ENCODE peak calls at places on chromosomes 3 and 15, in seven cellular contexts. One of them, this sample, is unnamed.

GRCh38 chr15:63118854-63119253 is 2.8 kb upstream of the LACTB start:
- DNase-seq in CD8-positive, alpha-beta memory T cell: no peak
- DNase-seq in SJSA1: no peak
- DNase-seq in endodermal cell: no peak
- DNase-seq in NT2/D1: no peak
- DNase-seq in IMR-90: no peak
- DNase-seq in PC-3: no peak
- DNase-seq in this sample: no peak

GRCh38 chr3:123876858-123877257 is 7.3 kb downstream of the MYLK start:
- DNase-seq in CD8-positive, alpha-beta memory T cell: no peak
- DNase-seq in SJSA1: no peak
- DNase-seq in IMR-90: no peak
- DNase-seq in endodermal cell: peak; percentile 53
- DNase-seq in NT2/D1: no peak
- DNase-seq in PC-3: peak; percentile 23
- DNase-seq in this sample: no peak

GRCh38 chr3:22176911-22177310 is 425.9 kb upstream of the ZNF385D start:
- DNase-seq in SJSA1: no peak
- DNase-seq in CD8-positive, alpha-beta memory T cell: no peak
- DNase-seq in endodermal cell: no peak
- DNase-seq in IMR-90: no peak
- DNase-seq in NT2/D1: no peak
- DNase-seq in PC-3: no peak
- DNase-seq in this sample: no peak

GRCh38 chr15:78070049-78070698 is 7.3 kb downstream of the TBC1D2B start:
- DNase-seq in CD8-positive, alpha-beta memory T cell: no peak
- DNase-seq in SJSA1: no peak
- DNase-seq in NT2/D1: no peak
- DNase-seq in endodermal cell: no peak
- DNase-seq in IMR-90: no peak
- DNase-seq in PC-3: peak; percentile 45
- DNase-seq in this sample: peak; percentile 65

GRCh38 chr3:178084938-178085816 is 451.1 kb upstream of the KCNMB2 start:
- DNase-seq in SJSA1: peak; percentile 52
- DNase-seq in CD8-positive, alpha-beta memory T cell: no peak
- DNase-seq in endodermal cell: peak; percentile 90
- DNase-seq in NT2/D1: peak; percentile 76
- DNase-seq in IMR-90: peak; percentile 83
- DNase-seq in PC-3: no peak
- DNase-seq in this sample: peak; percentile 93

GRCh38 chr3:170584585-170585007 is 1.3 kb downstream of the SLC7A14 start:
- DNase-seq in PC-3: peak; percentile 53
- DNase-seq in IMR-90: peak; percentile 68
- DNase-seq in CD8-positive, alpha-beta memory T cell: no peak
- DNase-seq in endodermal cell: peak; percentile 96
- DNase-seq in SJSA1: peak; percentile 50
- DNase-seq in NT2/D1: peak; percentile 75
- DNase-seq in this sample: peak; percentile 62

GRCh38 chr3:131174752-131175151 is 148.1 kb downstream of the NEK11 start:
- DNase-seq in SJSA1: no peak
- DNase-seq in IMR-90: no peak
- DNase-seq in NT2/D1: no peak
- DNase-seq in CD8-positive, alpha-beta memory T cell: no peak
- DNase-seq in PC-3: peak; percentile 25
- DNase-seq in endodermal cell: no peak
- DNase-seq in this sample: no peak

GRCh38 chr3:188320757-188321156 is 166.8 kb downstream of the LPP start:
- DNase-seq in NT2/D1: no peak
- DNase-seq in CD8-positive, alpha-beta memory T cell: no peak
- DNase-seq in IMR-90: peak; percentile 83
- DNase-seq in endodermal cell: no peak
- DNase-seq in SJSA1: no peak
- DNase-seq in PC-3: peak; percentile 47
- DNase-seq in this sample: no peak

GRCh38 chr3:184430940-184431339 is 51.1 kb downstream of the CHRD start:
- DNase-seq in PC-3: no peak
- DNase-seq in CD8-positive, alpha-beta memory T cell: no peak
- DNase-seq in IMR-90: no peak
- DNase-seq in NT2/D1: no peak
- DNase-seq in SJSA1: no peak
- DNase-seq in endodermal cell: no peak
- DNase-seq in this sample: no peak

GRCh38 chr3:159082514-159082913 is 280.7 kb downstream of the MFSD1 start:
- DNase-seq in NT2/D1: no peak
- DNase-seq in endodermal cell: no peak
- DNase-seq in IMR-90: peak; percentile 2
- DNase-seq in SJSA1: no peak
- DNase-seq in CD8-positive, alpha-beta memory T cell: no peak
- DNase-seq in PC-3: peak; percentile 86
- DNase-seq in this sample: no peak

GRCh38 chr15:60328852-60329443 is 68.8 kb downstream of the ANXA2 start:
- DNase-seq in NT2/D1: no peak
- DNase-seq in endodermal cell: peak; percentile 66
- DNase-seq in IMR-90: peak; percentile 37
- DNase-seq in PC-3: peak; percentile 53
- DNase-seq in CD8-positive, alpha-beta memory T cell: peak; percentile 11
- DNase-seq in SJSA1: peak; percentile 37
- DNase-seq in this sample: no peak

GRCh38 chr3:151169700-151170224 is 33.3 kb downstream of the GPR171 start:
- DNase-seq in IMR-90: no peak
- DNase-seq in SJSA1: no peak
- DNase-seq in CD8-positive, alpha-beta memory T cell: no peak
- DNase-seq in NT2/D1: no peak
- DNase-seq in endodermal cell: no peak
- DNase-seq in PC-3: no peak
- DNase-seq in this sample: peak; percentile 76

GRCh38 chr15:53230473-53230872 is 440.3 kb upstream of the ONECUT1 start:
- DNase-seq in PC-3: no peak
- DNase-seq in CD8-positive, alpha-beta memory T cell: no peak
- DNase-seq in SJSA1: no peak
- DNase-seq in IMR-90: no peak
- DNase-seq in NT2/D1: no peak
- DNase-seq in endodermal cell: no peak
- DNase-seq in this sample: no peak

DNA sequence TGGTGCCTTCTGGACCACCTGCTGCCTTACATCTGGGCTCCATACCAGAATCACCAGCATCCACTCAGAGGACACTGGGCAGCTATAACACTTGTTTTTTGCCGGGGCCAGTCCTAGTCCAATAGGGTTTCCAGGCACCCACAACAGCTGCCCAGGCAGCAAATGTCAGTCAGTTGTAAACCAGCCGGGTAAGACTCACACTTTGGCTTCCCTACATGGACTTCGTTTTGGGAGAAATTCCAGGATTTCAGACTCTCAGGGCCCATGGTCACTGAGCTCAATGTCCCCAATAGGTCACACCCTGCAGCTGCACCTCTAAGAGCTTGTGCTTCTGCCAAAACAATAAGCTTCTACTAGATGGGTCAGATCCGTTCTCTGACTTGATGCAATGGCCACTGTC is 83.8 kb downstream of the FAM174B start:
- DNase-seq in endodermal cell: no peak
- DNase-seq in CD8-positive, alpha-beta memory T cell: no peak
- DNase-seq in IMR-90: no peak
- DNase-seq in SJSA1: no peak
- DNase-seq in NT2/D1: no peak
- DNase-seq in PC-3: no peak
- DNase-seq in this sample: no peak
- H3K27me3 ChIP-seq in endodermal cell: no peaks in the 10 kb centered on the region
- H3K27me3 ChIP-seq in CD8-positive, alpha-beta memory T cell: peaks cover 5% of the 10 kb centered on the region
- H3K27me3 ChIP-seq in IMR-90: no peaks in the 10 kb centered on the region
- H3K27me3 ChIP-seq in SJSA1: no peaks in the 10 kb centered on the region
- H3K27me3 ChIP-seq in NT2/D1: no peaks in the 10 kb centered on the region
- H3K27me3 ChIP-seq in PC-3: peaks cover 97% of the 10 kb centered on the region
- H3K27me3 ChIP-seq in this sample: no peaks in the 10 kb centered on the region

DNA sequence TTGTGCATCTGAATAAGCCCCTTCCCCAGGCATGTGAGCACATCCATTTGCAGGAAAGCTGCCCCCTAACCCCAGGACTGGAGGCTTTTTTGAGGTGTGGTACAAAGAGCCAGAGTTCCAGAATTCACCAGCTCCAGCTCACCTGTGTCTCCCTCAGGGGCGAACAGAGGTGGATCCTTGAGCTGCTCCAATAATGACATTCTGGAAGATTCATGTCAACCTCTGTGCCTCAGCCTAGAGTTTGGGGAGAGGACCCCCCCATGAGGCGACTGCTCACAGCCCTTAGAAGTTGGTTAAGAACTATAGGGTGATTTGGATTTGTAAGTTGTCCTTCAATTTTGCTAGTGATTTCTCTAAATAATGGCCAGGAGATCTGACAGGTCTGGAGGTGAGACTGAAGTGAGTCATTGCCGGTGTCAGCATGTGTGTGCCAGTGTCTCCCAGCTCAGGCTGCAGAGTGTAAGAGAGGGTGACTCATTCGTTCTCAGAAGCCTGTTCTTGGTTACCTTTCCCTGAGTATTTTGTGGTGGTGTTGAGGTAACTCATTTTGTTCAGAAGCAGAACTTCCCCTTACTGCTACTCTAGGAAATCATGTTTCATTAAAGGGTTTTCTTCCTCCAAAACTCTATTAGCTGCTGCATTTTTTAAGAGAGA is 136.9 kb upstream of the TOPAZ1 start:
- DNase-seq in PC-3: peak; percentile 93
- DNase-seq in CD8-positive, alpha-beta memory T cell: no peak
- DNase-seq in endodermal cell: no peak
- DNase-seq in NT2/D1: no peak
- DNase-seq in IMR-90: peak; percentile 16
- DNase-seq in SJSA1: no peak
- DNase-seq in this sample: no peak
- H3K27me3 ChIP-seq in PC-3: no peaks in the 10 kb centered on the region
- H3K27me3 ChIP-seq in CD8-positive, alpha-beta memory T cell: no peaks in the 10 kb centered on the region
- H3K27me3 ChIP-seq in endodermal cell: peaks cover 13% of the 10 kb centered on the region
- H3K27me3 ChIP-seq in NT2/D1: no peaks in the 10 kb centered on the region
- H3K27me3 ChIP-seq in IMR-90: peaks cover 8% of the 10 kb centered on the region
- H3K27me3 ChIP-seq in SJSA1: no peaks in the 10 kb centered on the region
- H3K27me3 ChIP-seq in this sample: peaks cover 5% of the 10 kb centered on the region

GRCh38 chr3:194000712-194001111 is 135.2 kb upstream of the HES1 start:
- DNase-seq in NT2/D1: no peak
- DNase-seq in endodermal cell: peak; percentile 23
- DNase-seq in IMR-90: no peak
- DNase-seq in PC-3: no peak
- DNase-seq in CD8-positive, alpha-beta memory T cell: no peak
- DNase-seq in SJSA1: no peak
- DNase-seq in this sample: no peak
- H3K27me3 ChIP-seq in NT2/D1: peaks cover 4% of the 10 kb centered on the region
- H3K27me3 ChIP-seq in endodermal cell: peaks cover 15% of the 10 kb centered on the region
- H3K27me3 ChIP-seq in IMR-90: peaks cover 28% of the 10 kb centered on the region
- H3K27me3 ChIP-seq in PC-3: no peaks in the 10 kb centered on the region
- H3K27me3 ChIP-seq in CD8-positive, alpha-beta memory T cell: peaks cover 6% of the 10 kb centered on the region
- H3K27me3 ChIP-seq in SJSA1: no peaks in the 10 kb centered on the region
- H3K27me3 ChIP-seq in this sample: no peaks in the 10 kb centered on the region

DNA sequence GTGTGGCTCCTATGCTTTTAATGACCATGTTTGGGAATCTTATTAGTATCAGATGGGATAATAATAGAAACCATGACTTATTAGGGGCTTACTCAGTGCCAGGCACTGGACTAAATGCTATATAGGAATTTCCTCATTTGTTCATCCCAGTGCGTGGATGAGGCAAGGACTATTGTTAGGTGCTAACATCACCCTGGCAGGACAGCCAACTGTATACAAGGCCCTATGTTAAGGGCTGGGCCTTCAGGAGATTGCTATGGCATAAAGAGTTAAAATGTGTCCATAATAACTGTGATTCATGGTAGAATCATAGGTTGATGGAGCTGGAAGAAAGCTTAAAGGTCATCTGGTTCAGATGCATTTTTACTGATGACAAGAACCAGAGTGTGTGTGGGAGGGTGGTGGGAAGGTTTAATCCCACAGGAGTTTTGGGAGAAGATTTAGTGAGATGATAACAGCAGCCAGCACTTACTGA is 4.7 kb upstream of the FEM1B start:
- DNase-seq in CD8-positive, alpha-beta memory T cell: no peak
- DNase-seq in endodermal cell: no peak
- DNase-seq in NT2/D1: no peak
- DNase-seq in PC-3: peak; percentile 69
- DNase-seq in SJSA1: peak; percentile 15
- DNase-seq in IMR-90: peak; percentile 86
- DNase-seq in this sample: no peak
- H3K27me3 ChIP-seq in CD8-positive, alpha-beta memory T cell: no peaks in the 10 kb centered on the region
- H3K27me3 ChIP-seq in endodermal cell: no peaks in the 10 kb centered on the region
- H3K27me3 ChIP-seq in NT2/D1: no peaks in the 10 kb centered on the region
- H3K27me3 ChIP-seq in PC-3: no peaks in the 10 kb centered on the region
- H3K27me3 ChIP-seq in SJSA1: no peaks in the 10 kb centered on the region
- H3K27me3 ChIP-seq in IMR-90: no peaks in the 10 kb centered on the region
- H3K27me3 ChIP-seq in this sample: no peaks in the 10 kb centered on the region

GRCh38 chr3:119259821-119260220 is 19.1 kb upstream of the B4GALT4 start:
- DNase-seq in endodermal cell: no peak
- DNase-seq in CD8-positive, alpha-beta memory T cell: no peak
- DNase-seq in PC-3: no peak
- DNase-seq in NT2/D1: no peak
- DNase-seq in SJSA1: no peak
- DNase-seq in IMR-90: no peak
- DNase-seq in this sample: no peak
- H3K27me3 ChIP-seq in endodermal cell: no peaks in the 10 kb centered on the region
- H3K27me3 ChIP-seq in CD8-positive, alpha-beta memory T cell: no peaks in the 10 kb centered on the region
- H3K27me3 ChIP-seq in PC-3: no peaks in the 10 kb centered on the region
- H3K27me3 ChIP-seq in NT2/D1: no peaks in the 10 kb centered on the region
- H3K27me3 ChIP-seq in SJSA1: no peaks in the 10 kb centered on the region
- H3K27me3 ChIP-seq in IMR-90: peaks cover 2% of the 10 kb centered on the region
- H3K27me3 ChIP-seq in this sample: no peaks in the 10 kb centered on the region

GRCh38 chr15:36880226-36880912 is 220.0 kb downstream of the MEIS2 start:
- DNase-seq in NT2/D1: no peak
- DNase-seq in IMR-90: no peak
- DNase-seq in CD8-positive, alpha-beta memory T cell: no peak
- DNase-seq in SJSA1: no peak
- DNase-seq in PC-3: no peak
- DNase-seq in endodermal cell: peak; percentile 87
- DNase-seq in this sample: no peak
- H3K27me3 ChIP-seq in NT2/D1: peaks cover 63% of the 10 kb centered on the region
- H3K27me3 ChIP-seq in IMR-90: peaks cover 18% of the 10 kb centered on the region
- H3K27me3 ChIP-seq in CD8-positive, alpha-beta memory T cell: peaks cover 43% of the 10 kb centered on the region
- H3K27me3 ChIP-seq in SJSA1: peaks cover 45% of the 10 kb centered on the region
- H3K27me3 ChIP-seq in PC-3: peaks cover 25% of the 10 kb centered on the region
- H3K27me3 ChIP-seq in endodermal cell: peaks cover 100% of the 10 kb centered on the region
- H3K27me3 ChIP-seq in this sample: no peaks in the 10 kb centered on the region

GRCh38 chr3:129996073-129996472 is 21.6 kb downstream of the TRH start:
- DNase-seq in NT2/D1: no peak
- DNase-seq in SJSA1: no peak
- DNase-seq in IMR-90: no peak
- DNase-seq in endodermal cell: no peak
- DNase-seq in PC-3: no peak
- DNase-seq in CD8-positive, alpha-beta memory T cell: no peak
- DNase-seq in this sample: no peak
- H3K27me3 ChIP-seq in NT2/D1: peaks cover 5% of the 10 kb centered on the region
- H3K27me3 ChIP-seq in SJSA1: peaks cover 7% of the 10 kb centered on the region
- H3K27me3 ChIP-seq in IMR-90: peaks cover 54% of the 10 kb centered on the region
- H3K27me3 ChIP-seq in endodermal cell: peaks cover 5% of the 10 kb centered on the region
- H3K27me3 ChIP-seq in PC-3: peaks cover 24% of the 10 kb centered on the region
- H3K27me3 ChIP-seq in CD8-positive, alpha-beta memory T cell: no peaks in the 10 kb centered on the region
- H3K27me3 ChIP-seq in this sample: no peaks in the 10 kb centered on the region

This sample was measured in sigmoid colon.